ENCODE peak calls at places on chromosome 7, in seven cellular contexts. E is CD8-positive, alpha-beta memory T cell; Y is neural crest cell; Z is NAMALWA; R is PC-9; B is non-pigmented ciliary epithelial cell; L is head of caudate nucleus. G is an unnamed sample.

GRCh38 chr7:78260826-78261225 is 462.3 kb downstream of the PHTF2 start:
- DNase-seq in L (no peak), E (no peak), Z (no peak), B (no peak), R (no peak), Y (no peak), G (no peak)

GRCh38 chr7:151115121-151115835 is 29.0 kb downstream of the AGAP3 start:
- DNase-seq in L (no peak), R (no peak), Z (no peak), E (peak), Y (no peak), B (no peak), G (no peak)

GRCh38 chr7:141597966-141598365 is 46.8 kb downstream of the AGK start:
- DNase-seq in Y (no peak), E (no peak), R (no peak), B (no peak), Z (no peak), L (no peak), G (no peak)

GRCh38 chr7:76396039-76396732 is 13.3 kb downstream of the SSC4D start:
- DNase-seq in R (no peak), Z (peak), L (peak), B (no peak), E (no peak), Y (no peak), G (no peak)

GRCh38 chr7:151167197-151167911 is at the start of gene GBX1:
- DNase-seq in E (no peak), L (no peak), R (peak), Z (no peak), Y (peak), B (no peak), G (peak)

GRCh38 chr7:157498690-157499089 is 161.9 kb downstream of the DNAJB6 start:
- DNase-seq in Y (no peak), B (no peak), E (no peak), L (peak), Z (no peak), R (no peak), G (no peak)

GRCh38 chr7:35716038-35716803 is 21.3 kb upstream of the HERPUD2 start:
- DNase-seq in Y (no peak), E (no peak), R (no peak), Z (no peak), L (peak), B (no peak), G (no peak)

GRCh38 chr7:142964502-142965246 is 2.5 kb upstream of the KEL start:
- DNase-seq in B (no peak), Z (no peak), E (no peak), Y (no peak), L (no peak), R (no peak), G (no peak)

GRCh38 chr7:1719913-1720312 is 49.8 kb downstream of the ELFN1 start:
- DNase-seq in B (no peak), R (no peak), E (no peak), L (no peak), Y (no peak), Z (no peak), G (no peak)

GRCh38 chr7:155505422-155505793 is 41.0 kb downstream of the CNPY1 start:
- DNase-seq in Z (no peak), Y (no peak), R (no peak), E (no peak), B (no peak), L (no peak), G (no peak)

GRCh38 chr7:136741941-136742340 is 126.5 kb upstream of the CHRM2 start:
- DNase-seq in B (no peak), L (no peak), E (no peak), Y (no peak), R (peak), Z (no peak), G (no peak)

GRCh38 chr7:92432299-92432946 is 14.9 kb upstream of the GATAD1 start:
- DNase-seq in Y (no peak), Z (no peak), E (no peak), B (no peak), L (no peak), R (no peak), G (no peak)

GRCh38 chr7:112006071-112006470 is 200.1 kb downstream of the DOCK4 start:
- DNase-seq in B (no peak), R (no peak), L (no peak), Z (no peak), Y (no peak), E (no peak), G (no peak)

GRCh38 chr7:138755331-138755747 is 42.5 kb upstream of the TMEM213 start:
- DNase-seq in R (peak), Z (no peak), Y (no peak), E (no peak), B (no peak), L (no peak), G (no peak)

GRCh38 chr7:8443871-8444756 is 10.7 kb downstream of the NXPH1 start:
- DNase-seq in Z (no peak), Y (peak), L (no peak), E (no peak), B (no peak), R (no peak), G (no peak)